ENCODE peak calls at places on chromosomes 13 and 19, in eight cellular contexts. X is HTR-8/SVneo; L is NCI-H226; R is endothelial cell; B is NCI-H1105; C is fibroblast of pulmonary artery; W is activated naive CD8-positive, alpha-beta T cell treated with anti-CD3 and anti-CD28 coated beads, Interleukin-2, amount 50 U/mL, for 24 hours; A is activated CD8-positive, alpha-beta memory T cell treated with anti-CD3 and anti-CD28 coated beads for 4 hours. J is an unnamed sample.

GRCh38 chr13:32639502-32640105 is 53.4 kb downstream of the PDS5B start:
- DNase-seq in X (peak), L (no peak), R (peak), B (peak), C (peak), W (peak), A (peak), J (peak)

GRCh38 chr19:54104998-54105715 is 2.5 kb downstream of the NDUFA3 start:
- DNase-seq in X (no peak), L (no peak), R (no peak), B (no peak), C (no peak), W (no peak), A (no peak), J (no peak)

GRCh38 chr13:66469745-66470144 is 760.4 kb downstream of the PCDH9 start:
- DNase-seq in X (no peak), L (no peak), R (no peak), B (no peak), C (no peak), W (no peak), A (no peak), J (no peak)

GRCh38 chr19:35351441-35352176 is 3.9 kb downstream of the FFAR1 start:
- DNase-seq in X (no peak), L (no peak), R (no peak), B (no peak), C (no peak), W (no peak), A (no peak), J (no peak)

GRCh38 chr19:42281175-42282035 is 12.4 kb downstream of the CIC start:
- DNase-seq in X (no peak), L (no peak), R (no peak), B (peak), C (peak), W (peak), A (no peak), J (peak)

GRCh38 chr19:5354403-5354802 is 13.8 kb upstream of the PTPRS start:
- DNase-seq in X (no peak), L (no peak), R (peak), B (no peak), C (peak), W (peak), A (no peak), J (no peak)

GRCh38 chr19:46716013-46716671 is 772 bp downstream of the PRKD2 start:
- DNase-seq in X (no peak), L (no peak), R (peak), B (no peak), C (no peak), W (peak), A (no peak), J (no peak)

GRCh38 chr19:17942181-17942580 is 9.4 kb downstream of the CCDC124 start:
- DNase-seq in X (no peak), L (no peak), R (no peak), B (no peak), C (no peak), W (no peak), A (no peak), J (no peak)

GRCh38 chr19:24033962-24034342 is 53.0 kb upstream of the ZNF254 start:
- DNase-seq in X (peak), L (peak), R (peak), B (peak), C (peak), W (peak), A (no peak), J (peak)

GRCh38 chr19:4567584-4568071 is 8.1 kb upstream of the SEMA6B start:
- DNase-seq in X (no peak), L (no peak), R (peak), B (no peak), C (peak), W (peak), A (peak), J (no peak)

GRCh38 chr13:112968380-112968909 is 569 bp upstream of the MCF2L start:
- DNase-seq in X (no peak), L (no peak), R (no peak), B (peak), C (no peak), W (peak), A (no peak), J (peak)

GRCh38 chr19:21133633-21134032 is 8.2 kb upstream of the ZNF431 start:
- DNase-seq in X (no peak), L (peak), R (no peak), B (no peak), C (no peak), W (no peak), A (no peak), J (no peak)

GRCh38 chr13:48838193-48839000 is 137.3 kb upstream of the FNDC3A start:
- DNase-seq in X (peak), L (no peak), R (no peak), B (no peak), C (peak), W (no peak), A (no peak), J (no peak)

GRCh38 chr13:101127741-101128353 is 288.5 kb downstream of the NALCN start:
- DNase-seq in X (peak), L (no peak), R (peak), B (peak), C (peak), W (peak), A (no peak), J (peak)

GRCh38 chr19:35026418-35026817 is 3.9 kb upstream of the SCN1B start:
- DNase-seq in X (no peak), L (no peak), R (no peak), B (no peak), C (no peak), W (no peak), A (no peak), J (no peak)

GRCh38 chr19:44891016-44891882 is at the start of gene TOMM40:
- DNase-seq in X (no peak), L (peak), R (peak), B (peak), C (peak), W (peak), A (peak), J (peak)

GRCh38 chr19:2479556-2480194 is 3.7 kb downstream of the GADD45B start:
- DNase-seq in X (no peak), L (no peak), R (no peak), B (no peak), C (peak), W (no peak), A (no peak), J (no peak)

GRCh38 chr13:98940325-98940724 is 37.5 kb downstream of the DOCK9 start:
- DNase-seq in X (no peak), L (no peak), R (no peak), B (no peak), C (no peak), W (no peak), A (no peak), J (no peak)

GRCh38 chr13:28488376-28489005 is 6.4 kb downstream of the FLT1 start:
- DNase-seq in X (no peak), L (no peak), R (no peak), B (no peak), C (no peak), W (no peak), A (no peak), J (no peak)

GRCh38 chr13:75226755-75227435 is 255.1 kb downstream of the TBC1D4 start:
- DNase-seq in X (no peak), L (peak), R (no peak), B (no peak), C (peak), W (no peak), A (no peak), J (no peak)

GRCh38 chr19:2775556-2776430 is 7.3 kb downstream of the SGTA start:
- DNase-seq in X (no peak), L (peak), R (no peak), B (no peak), C (peak), W (peak), A (peak), J (no peak)

GRCh38 chr13:110329798-110330461 is 22.8 kb downstream of the COL4A2 start:
- DNase-seq in X (no peak), L (no peak), R (no peak), B (no peak), C (peak), W (no peak), A (no peak), J (no peak)

GRCh38 chr19:37803250-37803854 is 24.0 kb upstream of the ZNF573 start:
- DNase-seq in X (no peak), L (no peak), R (no peak), B (no peak), C (no peak), W (no peak), A (no peak), J (no peak)

GRCh38 chr13:71513414-71514063 is 353.5 kb downstream of the DACH1 start:
- DNase-seq in X (no peak), L (no peak), R (no peak), B (peak), C (no peak), W (no peak), A (no peak), J (no peak)

GRCh38 chr13:33352520-33352919 is 67.0 kb upstream of the STARD13 start:
- DNase-seq in X (no peak), L (no peak), R (no peak), B (no peak), C (no peak), W (no peak), A (no peak), J (no peak)

GRCh38 chr13:111202745-111203144 is 87.6 kb downstream of the ARHGEF7 start:
- DNase-seq in X (peak), L (peak), R (no peak), B (no peak), C (peak), W (no peak), A (no peak), J (peak)

GRCh38 chr19:2441096-2441752 is 13.8 kb upstream of the TIMM13 start:
- DNase-seq in X (no peak), L (no peak), R (no peak), B (no peak), C (no peak), W (no peak), A (no peak), J (no peak)

GRCh38 chr19:19464339-19465098 is 50.8 kb downstream of the TSSK6 start:
- DNase-seq in X (no peak), L (no peak), R (no peak), B (no peak), C (peak), W (no peak), A (no peak), J (no peak)

GRCh38 chr19:45177817-45178261 is at the start of gene TRAPPC6A:
- DNase-seq in X (no peak), L (peak), R (no peak), B (no peak), C (peak), W (no peak), A (no peak), J (no peak)

GRCh38 chr19:40583283-40583682 is 6.6 kb downstream of the SHKBP1 start:
- DNase-seq in X (no peak), L (no peak), R (no peak), B (no peak), C (no peak), W (no peak), A (no peak), J (no peak)

GRCh38 chr13:73983109-73983508 is 151.1 kb downstream of the KLF12 start:
- DNase-seq in X (no peak), L (no peak), R (no peak), B (no peak), C (peak), W (no peak), A (no peak), J (no peak)

GRCh38 chr13:33235564-33235963 is 50.0 kb downstream of the STARD13 start:
- DNase-seq in X (no peak), L (no peak), R (no peak), B (no peak), C (no peak), W (no peak), A (no peak), J (no peak)

GRCh38 chr13:99320693-99321481 is 13.7 kb upstream of the GPR183 start:
- DNase-seq in X (no peak), L (peak), R (no peak), B (no peak), C (peak), W (no peak), A (no peak), J (no peak)

GRCh38 chr13:97241761-97242160 is 19.6 kb downstream of the MBNL2 start:
- DNase-seq in X (no peak), L (no peak), R (peak), B (no peak), C (no peak), W (no peak), A (no peak), J (no peak)

GRCh38 chr13:101554420-101555125 is 102.1 kb downstream of the ITGBL1 start:
- DNase-seq in X (no peak), L (no peak), R (no peak), B (no peak), C (no peak), W (no peak), A (no peak), J (no peak)

GRCh38 chr19:460877-461609 is at the start of gene SHC2:
- DNase-seq in X (no peak), L (no peak), R (peak), B (peak), C (no peak), W (no peak), A (no peak), J (peak)

GRCh38 chr19:31066385-31066784 is 282.9 kb downstream of the TSHZ3 start:
- DNase-seq in X (peak), L (no peak), R (no peak), B (no peak), C (peak), W (no peak), A (no peak), J (no peak)